ENCODE peak calls at places on chromosome 13, in seven cellular contexts. B is progenitor cell of endocrine pancreas, N is astrocyte of the spinal cord, G is heart right ventricle, S is mesothelial cell of epicardium, Q is breast epithelium, O is AG09319. L is an unnamed sample.

GRCh38 chr13:97582170-97582569 is 148.2 kb downstream of the RAP2A start:
- DNase-seq in B (no peak), N (no peak), G (no peak), S (no peak), Q (no peak), O (no peak), L (no peak)

GRCh38 chr13:47136659-47136975 is 239.8 kb upstream of the HTR2A start:
- DNase-seq in B (no peak), N (no peak), G (no peak), S (no peak), Q (no peak), O (no peak), L (no peak)

GRCh38 chr13:38570706-38571105 is 116.2 kb upstream of the FREM2 start:
- DNase-seq in B (no peak), N (no peak), G (no peak), S (no peak), Q (no peak), O (no peak), L (no peak)

GRCh38 chr13:98482476-98483444 is 94.1 kb downstream of the STK24 start:
- DNase-seq in B (no peak), N (peak), G (peak), S (no peak), Q (peak), O (peak), L (no peak)

GRCh38 chr13:72244788-72245187 is 377.8 kb upstream of the DACH1 start:
- DNase-seq in B (no peak), N (no peak), G (no peak), S (no peak), Q (no peak), O (no peak), L (no peak)

GRCh38 chr13:87120476-87120875 is 550.7 kb upstream of the SLITRK5 start:
- DNase-seq in B (no peak), N (peak), G (no peak), S (no peak), Q (no peak), O (no peak), L (no peak)

GRCh38 chr13:58994778-58995177 is 1169.0 kb downstream of the DIAPH3 start:
- DNase-seq in B (no peak), N (no peak), G (no peak), S (no peak), Q (no peak), O (no peak), L (no peak)

GRCh38 chr13:35252536-35253205 is 223.8 kb downstream of the MAB21L1 start:
- DNase-seq in B (no peak), N (no peak), G (no peak), S (no peak), Q (no peak), O (no peak), L (no peak)

GRCh38 chr13:22092791-22093545 is 422.1 kb downstream of the FGF9 start:
- DNase-seq in B (no peak), N (no peak), G (no peak), S (no peak), Q (no peak), O (no peak), L (no peak)

GRCh38 chr13:75405976-75406703 is 75.8 kb downstream of the TBC1D4 start:
- DNase-seq in B (no peak), N (peak), G (no peak), S (no peak), Q (no peak), O (no peak), L (no peak)

GRCh38 chr13:23695711-23696512 is 125.7 kb downstream of the TNFRSF19 start:
- DNase-seq in B (no peak), N (no peak), G (peak), S (no peak), Q (no peak), O (no peak), L (no peak)

GRCh38 chr13:23851106-23851505 is 38.1 kb downstream of the MIPEP start:
- DNase-seq in B (no peak), N (peak), G (no peak), S (no peak), Q (no peak), O (no peak), L (no peak)

GRCh38 chr13:38697628-38698333 is 10.9 kb downstream of the FREM2 start:
- DNase-seq in B (no peak), N (no peak), G (no peak), S (no peak), Q (no peak), O (no peak), L (no peak)

GRCh38 chr13:46334008-46334407 is 53.0 kb downstream of the RUBCNL start:
- DNase-seq in B (no peak), N (no peak), G (no peak), S (no peak), Q (no peak), O (no peak), L (no peak)

GRCh38 chr13:45768668-45769067 is 66.5 kb downstream of the CBY2 start:
- DNase-seq in B (no peak), N (no peak), G (no peak), S (no peak), Q (no peak), O (no peak), L (no peak)

GRCh38 chr13:58889474-58889873 is 1257.9 kb downstream of the PCDH17 start:
- DNase-seq in B (no peak), N (no peak), G (no peak), S (no peak), Q (no peak), O (no peak), L (no peak)

GRCh38 chr13:20006206-20006605 is 47.7 kb downstream of the ZMYM2 start:
- DNase-seq in B (no peak), N (peak), G (no peak), S (no peak), Q (no peak), O (no peak), L (no peak)

GRCh38 chr13:20796791-20797513 is 23.2 kb upstream of the EEF1AKMT1 start:
- DNase-seq in B (no peak), N (no peak), G (no peak), S (no peak), Q (no peak), O (no peak), L (no peak)

GRCh38 chr13:41905600-41906254 is 55.2 kb downstream of the VWA8 start:
- DNase-seq in B (no peak), N (peak), G (no peak), S (no peak), Q (no peak), O (peak), L (no peak)

GRCh38 chr13:41159174-41159573 is 26.6 kb upstream of the KBTBD6 start:
- DNase-seq in B (no peak), N (no peak), G (no peak), S (no peak), Q (no peak), O (no peak), L (no peak)

GRCh38 chr13:44874886-44875630 is 114.2 kb downstream of the NUFIP1 start:
- DNase-seq in B (no peak), N (peak), G (no peak), S (no peak), Q (no peak), O (no peak), L (no peak)

GRCh38 chr13:79312456-79312855 is 93.6 kb downstream of the RBM26 start:
- DNase-seq in B (no peak), N (no peak), G (no peak), S (no peak), Q (no peak), O (no peak), L (no peak)

GRCh38 chr13:105518086-105518485 is 1017.4 kb downstream of the EFNB2 start:
- DNase-seq in B (no peak), N (peak), G (no peak), S (no peak), Q (no peak), O (no peak), L (no peak)

GRCh38 chr13:105510363-105510762 is 1025.1 kb downstream of the EFNB2 start:
- DNase-seq in B (no peak), N (no peak), G (no peak), S (no peak), Q (no peak), O (no peak), L (no peak)

GRCh38 chr13:105513448-105513847 is 1022.0 kb downstream of the EFNB2 start:
- DNase-seq in B (no peak), N (no peak), G (no peak), S (no peak), Q (no peak), O (no peak), L (no peak)
- TF ChIP-seq CTCF in B (no peak), N (no peak), G (no peak), S (no peak), Q (no peak), O (no peak), L (no peak)

DNA sequence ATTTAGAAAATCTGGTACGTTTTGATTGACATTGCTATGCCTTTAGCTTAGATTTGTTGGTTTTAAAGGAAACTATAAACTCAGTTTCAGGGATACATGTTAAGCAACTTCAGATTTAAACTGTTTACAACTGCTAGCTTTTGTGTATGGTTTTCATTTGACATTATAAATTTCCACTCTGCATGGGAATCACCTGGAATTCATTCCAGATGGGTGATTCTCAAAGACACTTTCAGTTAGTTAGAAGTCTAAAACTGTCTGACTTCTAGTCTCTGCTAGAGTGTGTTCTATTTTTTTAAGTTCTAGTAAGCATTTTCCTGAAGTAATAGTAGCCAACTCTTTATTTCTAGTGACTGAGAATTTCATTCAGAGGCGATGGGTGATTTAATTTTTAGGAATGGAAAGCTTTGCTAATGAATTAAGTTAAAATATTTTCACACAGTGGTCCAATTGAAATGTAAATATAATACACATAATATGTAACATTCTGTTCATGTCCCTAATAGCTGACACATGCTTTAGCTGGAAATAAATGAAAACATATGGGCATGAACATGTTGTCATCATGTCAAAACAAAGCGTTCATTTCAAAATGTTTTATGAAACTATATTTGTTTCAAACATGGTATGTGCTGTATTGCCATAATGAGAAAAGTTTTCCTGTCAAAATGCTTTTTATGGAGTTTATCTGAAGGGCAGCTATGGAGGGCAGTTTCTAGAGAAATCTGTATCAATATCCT is 58.3 kb upstream of the CSNK1A1L start:
- DNase-seq in B (no peak), N (no peak), G (no peak), S (no peak), Q (no peak), O (peak), L (no peak)
- TF ChIP-seq CTCF in B (no peak), N (no peak), G (no peak), S (no peak), Q (no peak), O (no peak), L (no peak)

GRCh38 chr13:110960219-110960618 is 45.4 kb upstream of the ANKRD10 start:
- DNase-seq in B (no peak), N (no peak), G (no peak), S (no peak), Q (no peak), O (no peak), L (no peak)
- TF ChIP-seq CTCF in B (no peak), N (no peak), G (no peak), S (no peak), Q (no peak), O (no peak), L (no peak)

GRCh38 chr13:111344471-111345191 is 24.2 kb downstream of the TEX29 start:
- DNase-seq in B (peak), N (peak), G (no peak), S (no peak), Q (no peak), O (no peak), L (peak)
- TF ChIP-seq CTCF in B (peak), N (peak), G (no peak), S (peak), Q (no peak), O (peak), L (peak)

GRCh38 chr13:27578121-27579030 is 42.0 kb downstream of the LNX2 start:
- DNase-seq in B (no peak), N (peak), G (no peak), S (no peak), Q (no peak), O (no peak), L (no peak)
- TF ChIP-seq CTCF in B (no peak), N (no peak), G (no peak), S (no peak), Q (no peak), O (no peak), L (no peak)

DNA sequence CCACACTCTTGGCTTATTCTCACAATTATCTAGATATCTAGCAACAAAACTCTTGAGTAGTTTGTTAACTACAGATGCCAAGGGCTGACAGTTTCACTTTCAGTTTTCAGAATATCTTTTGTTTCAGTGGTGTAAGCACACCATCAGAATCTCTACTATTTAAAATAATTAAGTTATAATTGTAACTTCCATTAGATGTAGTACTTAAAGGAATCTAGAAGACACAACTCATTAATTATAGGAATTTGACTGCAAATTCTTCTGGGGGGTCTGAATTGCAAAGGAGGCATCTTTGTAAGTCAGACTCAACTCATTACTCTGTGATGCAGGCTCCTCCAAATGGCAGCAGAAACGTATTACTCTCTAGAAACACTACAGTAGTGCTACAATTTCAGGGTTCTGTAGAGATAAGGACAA is 44.9 kb upstream of the USPL1 start:
- DNase-seq in B (no peak), N (peak), G (no peak), S (no peak), Q (no peak), O (no peak), L (no peak)
- TF ChIP-seq CTCF in B (no peak), N (peak), G (peak), S (no peak), Q (no peak), O (peak), L (no peak)

DNA sequence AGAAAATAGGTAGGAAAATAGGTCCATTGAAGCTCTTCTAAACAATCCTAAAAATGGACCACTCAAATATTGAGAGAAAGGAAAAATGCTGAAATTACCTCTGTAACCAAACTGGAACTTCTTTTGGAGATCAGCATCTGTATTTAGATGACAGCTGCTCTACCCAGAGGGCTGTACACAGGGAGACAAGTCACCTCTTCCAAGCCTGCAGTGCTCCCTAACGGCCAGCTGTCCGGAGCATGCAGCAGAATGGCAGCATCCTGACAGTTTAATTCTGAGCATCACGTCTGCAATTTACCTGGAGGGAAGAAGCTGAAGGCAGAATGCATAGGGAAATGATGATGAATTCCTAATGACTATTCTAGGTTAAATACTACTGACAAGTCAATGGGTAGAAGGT is 62.8 kb upstream of the DIAPH3 start:
- DNase-seq in B (no peak), N (peak), G (no peak), S (no peak), Q (no peak), O (peak), L (peak)
- TF ChIP-seq CTCF in B (peak), N (peak), G (no peak), S (no peak), Q (no peak), O (peak), L (peak)

L was measured in nephron progenitor cell.